ENCODE peak calls at places on chromosomes 13 and 19, in seven cellular contexts. One of them, this sample, is unnamed.

GRCh38 chr19:14086098-14086497 is 515 bp upstream of the C19orf67 start:
- DNase-seq in endothelial cell of umbilical vein: no peak
- DNase-seq in CD8-positive, alpha-beta T cell: no peak
- DNase-seq in upper lobe of right lung: no peak
- DNase-seq in brain microvascular endothelial cell: no peak
- DNase-seq in right lobe of liver: no peak
- DNase-seq in astrocyte: no peak
- DNase-seq in this sample: no peak

GRCh38 chr19:54558339-54558738 is 15.3 kb upstream of the LILRA2 start:
- DNase-seq in endothelial cell of umbilical vein: no peak
- DNase-seq in CD8-positive, alpha-beta T cell: no peak
- DNase-seq in upper lobe of right lung: no peak
- DNase-seq in brain microvascular endothelial cell: no peak
- DNase-seq in right lobe of liver: no peak
- DNase-seq in astrocyte: no peak
- DNase-seq in this sample: no peak

GRCh38 chr13:101150998-101151397 is 265.3 kb downstream of the NALCN start:
- DNase-seq in endothelial cell of umbilical vein: peak; percentile 9
- DNase-seq in CD8-positive, alpha-beta T cell: no peak
- DNase-seq in upper lobe of right lung: no peak
- DNase-seq in brain microvascular endothelial cell: peak; percentile 49
- DNase-seq in right lobe of liver: no peak
- DNase-seq in astrocyte: peak; percentile 14
- DNase-seq in this sample: no peak

GRCh38 chr19:17846146-17846545 is 1.6 kb downstream of the JAK3 start:
- DNase-seq in endothelial cell of umbilical vein: no peak
- DNase-seq in CD8-positive, alpha-beta T cell: peak; percentile 62
- DNase-seq in upper lobe of right lung: no peak
- DNase-seq in brain microvascular endothelial cell: no peak
- DNase-seq in right lobe of liver: no peak
- DNase-seq in astrocyte: no peak
- DNase-seq in this sample: no peak

GRCh38 chr19:2477141-2477710 is 1.3 kb downstream of the GADD45B start:
- DNase-seq in endothelial cell of umbilical vein: no peak
- DNase-seq in CD8-positive, alpha-beta T cell: no peak
- DNase-seq in upper lobe of right lung: peak; percentile 79
- DNase-seq in brain microvascular endothelial cell: no peak
- DNase-seq in right lobe of liver: peak; percentile 73
- DNase-seq in astrocyte: no peak
- DNase-seq in this sample: no peak

GRCh38 chr13:113202912-113203311 is 5.6 kb downstream of the PCID2 start:
- DNase-seq in endothelial cell of umbilical vein: no peak
- DNase-seq in CD8-positive, alpha-beta T cell: no peak
- DNase-seq in upper lobe of right lung: no peak
- DNase-seq in brain microvascular endothelial cell: no peak
- DNase-seq in right lobe of liver: no peak
- DNase-seq in astrocyte: no peak
- DNase-seq in this sample: no peak

GRCh38 chr13:77225946-77226345 is 100.9 kb downstream of the MYCBP2 start:
- DNase-seq in endothelial cell of umbilical vein: no peak
- DNase-seq in CD8-positive, alpha-beta T cell: no peak
- DNase-seq in upper lobe of right lung: no peak
- DNase-seq in brain microvascular endothelial cell: no peak
- DNase-seq in right lobe of liver: no peak
- DNase-seq in astrocyte: no peak
- DNase-seq in this sample: no peak

GRCh38 chr19:15107056-15108010 is at the start of gene SYDE1:
- DNase-seq in endothelial cell of umbilical vein: peak; percentile 26
- DNase-seq in CD8-positive, alpha-beta T cell: peak; percentile 57
- DNase-seq in upper lobe of right lung: no peak
- DNase-seq in brain microvascular endothelial cell: no peak
- DNase-seq in right lobe of liver: no peak
- DNase-seq in astrocyte: peak; percentile 35
- DNase-seq in this sample: peak; percentile 63

GRCh38 chr13:39455534-39456175 is 147.3 kb downstream of the LHFPL6 start:
- DNase-seq in endothelial cell of umbilical vein: peak; percentile 91
- DNase-seq in CD8-positive, alpha-beta T cell: no peak
- DNase-seq in upper lobe of right lung: no peak
- DNase-seq in brain microvascular endothelial cell: peak; percentile 15
- DNase-seq in right lobe of liver: no peak
- DNase-seq in astrocyte: peak; percentile 12
- DNase-seq in this sample: no peak

GRCh38 chr19:45507864-45508680 is 793 bp downstream of the VASP start:
- DNase-seq in endothelial cell of umbilical vein: peak; percentile 24
- DNase-seq in CD8-positive, alpha-beta T cell: no peak
- DNase-seq in upper lobe of right lung: peak; percentile 78
- DNase-seq in brain microvascular endothelial cell: no peak
- DNase-seq in right lobe of liver: peak; percentile 72
- DNase-seq in astrocyte: no peak
- DNase-seq in this sample: no peak

GRCh38 chr19:18543814-18544475 is 572 bp upstream of the FKBP8 start:
- DNase-seq in endothelial cell of umbilical vein: peak; percentile 38
- DNase-seq in CD8-positive, alpha-beta T cell: peak; percentile 74
- DNase-seq in upper lobe of right lung: peak; percentile 72
- DNase-seq in brain microvascular endothelial cell: peak; percentile 62
- DNase-seq in right lobe of liver: peak; percentile 69
- DNase-seq in astrocyte: peak; percentile 27
- DNase-seq in this sample: peak; percentile 73

GRCh38 chr13:111043575-111043982 is 71.5 kb upstream of the ARHGEF7 start:
- DNase-seq in endothelial cell of umbilical vein: no peak
- DNase-seq in CD8-positive, alpha-beta T cell: no peak
- DNase-seq in upper lobe of right lung: no peak
- DNase-seq in brain microvascular endothelial cell: peak; percentile 95
- DNase-seq in right lobe of liver: no peak
- DNase-seq in astrocyte: peak; percentile 12
- DNase-seq in this sample: no peak

GRCh38 chr13:100528353-100528752 is 60.2 kb downstream of the GGACT start:
- DNase-seq in endothelial cell of umbilical vein: no peak
- DNase-seq in CD8-positive, alpha-beta T cell: peak; percentile 19
- DNase-seq in upper lobe of right lung: no peak
- DNase-seq in brain microvascular endothelial cell: no peak
- DNase-seq in right lobe of liver: no peak
- DNase-seq in astrocyte: no peak
- DNase-seq in this sample: no peak

GRCh38 chr13:26583662-26584061 is 26.2 kb downstream of the WASF3 start:
- DNase-seq in endothelial cell of umbilical vein: no peak
- DNase-seq in CD8-positive, alpha-beta T cell: no peak
- DNase-seq in upper lobe of right lung: no peak
- DNase-seq in brain microvascular endothelial cell: no peak
- DNase-seq in right lobe of liver: no peak
- DNase-seq in astrocyte: no peak
- DNase-seq in this sample: no peak

GRCh38 chr13:108987488-108987887 is 358.1 kb downstream of the MYO16 start:
- DNase-seq in endothelial cell of umbilical vein: no peak
- DNase-seq in CD8-positive, alpha-beta T cell: no peak
- DNase-seq in upper lobe of right lung: no peak
- DNase-seq in brain microvascular endothelial cell: no peak
- DNase-seq in right lobe of liver: no peak
- DNase-seq in astrocyte: peak; percentile 23
- DNase-seq in this sample: no peak

DNA sequence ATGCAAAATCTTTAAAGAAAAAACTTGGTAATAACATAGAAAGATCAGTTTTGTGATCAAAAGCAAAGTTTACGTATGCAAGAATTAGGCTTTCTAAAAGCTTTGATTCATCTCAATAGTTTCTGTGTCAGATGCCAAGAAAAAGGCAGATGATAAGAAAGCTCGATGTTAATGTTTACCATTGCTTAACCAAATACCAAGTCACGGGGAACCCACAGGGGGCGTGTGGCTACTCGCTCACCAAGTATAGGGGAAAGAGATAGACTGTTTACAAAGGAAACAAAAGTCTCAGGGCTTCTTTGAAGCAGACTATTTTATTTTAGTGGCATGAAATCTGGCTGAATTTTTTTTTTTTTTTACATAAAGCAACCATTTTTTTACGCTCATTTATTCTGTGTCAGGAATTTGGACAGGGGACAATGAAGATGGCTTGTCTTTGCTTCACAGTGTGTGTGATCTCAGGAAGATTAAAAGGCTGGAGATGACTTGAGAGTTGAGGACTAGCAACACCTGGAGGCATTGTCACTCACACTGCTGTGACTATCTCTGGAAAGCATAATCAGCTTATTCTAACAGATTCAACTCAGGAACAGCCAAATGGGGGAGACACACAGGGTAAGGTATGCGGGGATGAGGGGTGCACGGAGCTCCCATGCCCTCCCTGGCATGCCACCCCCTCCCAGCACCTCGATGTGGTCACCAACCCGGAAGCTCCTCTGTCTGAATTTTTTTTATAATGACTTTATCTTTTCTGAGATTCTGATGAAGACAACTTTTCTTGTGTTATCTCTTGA is 24.9 kb downstream of the RCBTB1 start:
- DNase-seq in endothelial cell of umbilical vein: no peak
- DNase-seq in CD8-positive, alpha-beta T cell: no peak
- DNase-seq in upper lobe of right lung: no peak
- DNase-seq in brain microvascular endothelial cell: peak; percentile 39
- DNase-seq in right lobe of liver: peak; percentile 69
- DNase-seq in astrocyte: no peak
- DNase-seq in this sample: peak; percentile 14
- TF ChIP-seq CTCF in endothelial cell of umbilical vein: no peak
- TF ChIP-seq CTCF in CD8-positive, alpha-beta T cell: no peak
- TF ChIP-seq CTCF in upper lobe of right lung: peak; percentile 31
- TF ChIP-seq CTCF in brain microvascular endothelial cell: peak; percentile 66
- TF ChIP-seq CTCF in right lobe of liver: peak; percentile 30
- TF ChIP-seq CTCF in astrocyte: no peak
- TF ChIP-seq CTCF in this sample: no peak

GRCh38 chr19:50949792-50950320 is 3.0 kb downstream of the KLK5 start:
- DNase-seq in endothelial cell of umbilical vein: no peak
- DNase-seq in CD8-positive, alpha-beta T cell: no peak
- DNase-seq in upper lobe of right lung: no peak
- DNase-seq in brain microvascular endothelial cell: no peak
- DNase-seq in right lobe of liver: no peak
- DNase-seq in astrocyte: no peak
- DNase-seq in this sample: no peak

GRCh38 chr19:50944795-50945194 is 8.0 kb downstream of the KLK5 start:
- DNase-seq in endothelial cell of umbilical vein: no peak
- DNase-seq in CD8-positive, alpha-beta T cell: no peak
- DNase-seq in upper lobe of right lung: no peak
- DNase-seq in brain microvascular endothelial cell: no peak
- DNase-seq in right lobe of liver: no peak
- DNase-seq in astrocyte: no peak
- DNase-seq in this sample: no peak

GRCh38 chr19:50952890-50953289 is at the start of gene KLK5:
- DNase-seq in endothelial cell of umbilical vein: no peak
- DNase-seq in CD8-positive, alpha-beta T cell: no peak
- DNase-seq in upper lobe of right lung: no peak
- DNase-seq in brain microvascular endothelial cell: no peak
- DNase-seq in right lobe of liver: no peak
- DNase-seq in astrocyte: no peak
- DNase-seq in this sample: peak; percentile 58

GRCh38 chr19:50943074-50943828 is 9.6 kb downstream of the KLK5 start:
- DNase-seq in endothelial cell of umbilical vein: no peak
- DNase-seq in CD8-positive, alpha-beta T cell: no peak
- DNase-seq in upper lobe of right lung: peak; percentile 46
- DNase-seq in brain microvascular endothelial cell: no peak
- DNase-seq in right lobe of liver: no peak
- DNase-seq in astrocyte: no peak
- DNase-seq in this sample: peak; percentile 59

GRCh38 chr19:50947123-50947522 is 5.7 kb downstream of the KLK5 start:
- DNase-seq in endothelial cell of umbilical vein: no peak
- DNase-seq in CD8-positive, alpha-beta T cell: no peak
- DNase-seq in upper lobe of right lung: no peak
- DNase-seq in brain microvascular endothelial cell: no peak
- DNase-seq in right lobe of liver: no peak
- DNase-seq in astrocyte: no peak
- DNase-seq in this sample: no peak
- H3K27ac ChIP-seq in endothelial cell of umbilical vein: no peak overlapping the region
- H3K27ac ChIP-seq in CD8-positive, alpha-beta T cell: no peak overlapping the region
- H3K27ac ChIP-seq in upper lobe of right lung: no peak overlapping the region
- H3K27ac ChIP-seq in brain microvascular endothelial cell: no peak overlapping the region
- H3K27ac ChIP-seq in right lobe of liver: no peak overlapping the region
- H3K27ac ChIP-seq in astrocyte: no peak overlapping the region
- H3K27ac ChIP-seq in this sample: no peak overlapping the region

GRCh38 chr19:50205681-50206138 is 2.3 kb downstream of the MYH14 start:
- DNase-seq in endothelial cell of umbilical vein: no peak
- DNase-seq in CD8-positive, alpha-beta T cell: no peak
- DNase-seq in upper lobe of right lung: peak; percentile 84
- DNase-seq in brain microvascular endothelial cell: no peak
- DNase-seq in right lobe of liver: peak; percentile 70
- DNase-seq in astrocyte: no peak
- DNase-seq in this sample: no peak
- TF ChIP-seq CTCF in endothelial cell of umbilical vein: no peak
- TF ChIP-seq CTCF in CD8-positive, alpha-beta T cell: no peak
- TF ChIP-seq CTCF in upper lobe of right lung: no peak
- TF ChIP-seq CTCF in brain microvascular endothelial cell: no peak
- TF ChIP-seq CTCF in right lobe of liver: no peak
- TF ChIP-seq CTCF in astrocyte: no peak
- TF ChIP-seq CTCF in this sample: no peak

GRCh38 chr19:38695832-38696732 is 48.2 kb downstream of the CAPN12 start:
- DNase-seq in endothelial cell of umbilical vein: no peak
- DNase-seq in CD8-positive, alpha-beta T cell: no peak
- DNase-seq in upper lobe of right lung: no peak
- DNase-seq in brain microvascular endothelial cell: no peak
- DNase-seq in right lobe of liver: no peak
- DNase-seq in astrocyte: no peak
- DNase-seq in this sample: no peak
- H3K27ac ChIP-seq in endothelial cell of umbilical vein: no peak overlapping the region
- H3K27ac ChIP-seq in CD8-positive, alpha-beta T cell: no peak overlapping the region
- H3K27ac ChIP-seq in upper lobe of right lung: peak overlapping the region; percentile 28
- H3K27ac ChIP-seq in brain microvascular endothelial cell: no peak overlapping the region
- H3K27ac ChIP-seq in right lobe of liver: peak overlapping the region; percentile 54
- H3K27ac ChIP-seq in astrocyte: peak overlapping the region; percentile 1
- H3K27ac ChIP-seq in this sample: peak overlapping the region; percentile 87

GRCh38 chr19:43534305-43534612 is 1.3 kb downstream of the ZNF575 start:
- DNase-seq in endothelial cell of umbilical vein: no peak
- DNase-seq in CD8-positive, alpha-beta T cell: no peak
- DNase-seq in upper lobe of right lung: no peak
- DNase-seq in brain microvascular endothelial cell: no peak
- DNase-seq in right lobe of liver: no peak
- DNase-seq in astrocyte: no peak
- DNase-seq in this sample: no peak

GRCh38 chr19:43532962-43533545 is at the start of gene ZNF575:
- DNase-seq in endothelial cell of umbilical vein: peak; percentile 96
- DNase-seq in CD8-positive, alpha-beta T cell: peak; percentile 88
- DNase-seq in upper lobe of right lung: peak; percentile 94
- DNase-seq in brain microvascular endothelial cell: peak; percentile 92
- DNase-seq in right lobe of liver: peak; percentile 94
- DNase-seq in astrocyte: peak; percentile 94
- DNase-seq in this sample: peak; percentile 82

GRCh38 chr19:43532571-43532961 is 422 bp upstream of the ZNF575 start:
- DNase-seq in endothelial cell of umbilical vein: no peak
- DNase-seq in CD8-positive, alpha-beta T cell: no peak
- DNase-seq in upper lobe of right lung: peak; percentile 83
- DNase-seq in brain microvascular endothelial cell: no peak
- DNase-seq in right lobe of liver: peak; percentile 77
- DNase-seq in astrocyte: no peak
- DNase-seq in this sample: peak; percentile 25

GRCh38 chr19:43533546-43534304 is 737 bp downstream of the ZNF575 start:
- DNase-seq in endothelial cell of umbilical vein: peak; percentile 100
- DNase-seq in CD8-positive, alpha-beta T cell: peak; percentile 92
- DNase-seq in upper lobe of right lung: peak; percentile 98
- DNase-seq in brain microvascular endothelial cell: peak; percentile 100
- DNase-seq in right lobe of liver: peak; percentile 99
- DNase-seq in astrocyte: peak; percentile 99
- DNase-seq in this sample: peak; percentile 98

GRCh38 chr19:43534811-43535761 is 2.1 kb downstream of the ZNF575 start:
- DNase-seq in endothelial cell of umbilical vein: peak; percentile 66
- DNase-seq in CD8-positive, alpha-beta T cell: peak; percentile 61
- DNase-seq in upper lobe of right lung: peak; percentile 76
- DNase-seq in brain microvascular endothelial cell: peak; percentile 56
- DNase-seq in right lobe of liver: peak; percentile 70
- DNase-seq in astrocyte: no peak
- DNase-seq in this sample: no peak
- TF ChIP-seq CTCF in endothelial cell of umbilical vein: peak; percentile 84
- TF ChIP-seq CTCF in CD8-positive, alpha-beta T cell: no peak
- TF ChIP-seq CTCF in upper lobe of right lung: peak; percentile 52
- TF ChIP-seq CTCF in brain microvascular endothelial cell: peak; percentile 86
- TF ChIP-seq CTCF in right lobe of liver: peak; percentile 52
- TF ChIP-seq CTCF in astrocyte: peak; percentile 58
- TF ChIP-seq CTCF in this sample: no peak